ENCODE peak calls at places on chromosomes 4 and X, in nine cellular contexts. One of them, this sample, is unnamed.

GRCh38 chrX:44282753-44283152 is 60.7 kb downstream of the EFHC2 start:
- DNase-seq in NCI-H1694: no peak
- DNase-seq in DMS153: no peak
- DNase-seq in epithelial cell of prostate: no peak
- DNase-seq in stromal cell of bone marrow: no peak
- DNase-seq in AG08396: no peak
- DNase-seq in posterior vena cava: no peak
- DNase-seq in foreskin fibroblast: no peak
- DNase-seq in NCI-H1092 treated with DMSO at 0.1 percent for 48 hours: no peak
- DNase-seq in this sample: no peak

GRCh38 chr4:116180056-116180690 is 905.2 kb downstream of the TRAM1L1 start:
- DNase-seq in stromal cell of bone marrow: no peak
- DNase-seq in epithelial cell of prostate: no peak
- DNase-seq in NCI-H1092 treated with DMSO at 0.1 percent for 48 hours: peak
- DNase-seq in NCI-H1694: peak
- DNase-seq in DMS153: no peak
- DNase-seq in foreskin fibroblast: peak
- DNase-seq in posterior vena cava: no peak
- DNase-seq in AG08396: no peak
- DNase-seq in this sample: peak

GRCh38 chrX:40504801-40505605 is 75.8 kb upstream of the ATP6AP2 start:
- DNase-seq in AG08396: peak
- DNase-seq in posterior vena cava: no peak
- DNase-seq in NCI-H1694: no peak
- DNase-seq in stromal cell of bone marrow: peak
- DNase-seq in NCI-H1092 treated with DMSO at 0.1 percent for 48 hours: no peak
- DNase-seq in epithelial cell of prostate: no peak
- DNase-seq in DMS153: no peak
- DNase-seq in foreskin fibroblast: peak
- DNase-seq in this sample: no peak

GRCh38 chr4:52234539-52235174 is 183.6 kb downstream of the SPATA18 start:
- DNase-seq in DMS153: peak
- DNase-seq in NCI-H1092 treated with DMSO at 0.1 percent for 48 hours: peak
- DNase-seq in AG08396: peak
- DNase-seq in posterior vena cava: no peak
- DNase-seq in foreskin fibroblast: peak
- DNase-seq in epithelial cell of prostate: no peak
- DNase-seq in NCI-H1694: peak
- DNase-seq in stromal cell of bone marrow: peak
- DNase-seq in this sample: peak

GRCh38 chr4:17616283-17616682 is 1.8 kb downstream of the MED28 start:
- DNase-seq in epithelial cell of prostate: no peak
- DNase-seq in DMS153: no peak
- DNase-seq in AG08396: no peak
- DNase-seq in stromal cell of bone marrow: no peak
- DNase-seq in NCI-H1092 treated with DMSO at 0.1 percent for 48 hours: no peak
- DNase-seq in NCI-H1694: no peak
- DNase-seq in posterior vena cava: no peak
- DNase-seq in foreskin fibroblast: no peak
- DNase-seq in this sample: no peak

GRCh38 chr4:183349673-183350072 is 27.4 kb upstream of the CLDN24 start:
- DNase-seq in NCI-H1694: no peak
- DNase-seq in epithelial cell of prostate: no peak
- DNase-seq in posterior vena cava: peak
- DNase-seq in foreskin fibroblast: peak
- DNase-seq in stromal cell of bone marrow: no peak
- DNase-seq in NCI-H1092 treated with DMSO at 0.1 percent for 48 hours: no peak
- DNase-seq in DMS153: no peak
- DNase-seq in AG08396: no peak
- DNase-seq in this sample: no peak

GRCh38 chr4:168550071-168550766 is 53.4 kb downstream of the PALLD start:
- DNase-seq in DMS153: no peak
- DNase-seq in foreskin fibroblast: peak
- DNase-seq in AG08396: no peak
- DNase-seq in posterior vena cava: no peak
- DNase-seq in NCI-H1694: no peak
- DNase-seq in epithelial cell of prostate: no peak
- DNase-seq in stromal cell of bone marrow: peak
- DNase-seq in NCI-H1092 treated with DMSO at 0.1 percent for 48 hours: no peak
- DNase-seq in this sample: no peak

GRCh38 chrX:136295380-136295779 is 5.4 kb upstream of the ADGRG4 start:
- DNase-seq in epithelial cell of prostate: no peak
- DNase-seq in posterior vena cava: no peak
- DNase-seq in DMS153: no peak
- DNase-seq in foreskin fibroblast: no peak
- DNase-seq in stromal cell of bone marrow: no peak
- DNase-seq in AG08396: no peak
- DNase-seq in NCI-H1694: no peak
- DNase-seq in NCI-H1092 treated with DMSO at 0.1 percent for 48 hours: no peak
- DNase-seq in this sample: no peak

GRCh38 chr4:40484346-40484745 is 145.3 kb downstream of the RBM47 start:
- DNase-seq in DMS153: no peak
- DNase-seq in AG08396: no peak
- DNase-seq in NCI-H1694: no peak
- DNase-seq in foreskin fibroblast: no peak
- DNase-seq in stromal cell of bone marrow: no peak
- DNase-seq in epithelial cell of prostate: no peak
- DNase-seq in posterior vena cava: no peak
- DNase-seq in NCI-H1092 treated with DMSO at 0.1 percent for 48 hours: no peak
- DNase-seq in this sample: no peak